ENCODE peak calls at places on chromosome 7, in ten cellular contexts. One of them, this sample, is unnamed.

GRCh38 chr7:88480266-88480665 is 173.6 kb upstream of the STEAP4 start:
- DNase-seq in RPMI8226: no peak
- DNase-seq in NCI-H1694 treated with DMSO at 0.1 percent for 48 hours: no peak
- DNase-seq in astrocyte of the spinal cord: no peak
- DNase-seq in cardiac muscle cell: no peak
- DNase-seq in iPS-NIHi11: no peak
- DNase-seq in H9: no peak
- DNase-seq in fibroblast of the aortic adventitia: no peak
- DNase-seq in activated T-helper 1 cell treated with anti-CD3 and anti-CD28 coated beads, Interleukin-12 subunit alpha, Interleukin-12 subunit beta, Interleukin-2, Interleukin-4 antibody, amounts not matched to agents 30 ng/mL and 10 ng/mL and 1 ng/mL, durations not matched to agents 14 hours and 24 hours and 36 hours: no peak
- DNase-seq in tibial nerve: no peak
- DNase-seq in this sample: no peak

GRCh38 chr7:52287698-52288097 is 747.7 kb upstream of the POM121L12 start:
- DNase-seq in RPMI8226: no peak
- DNase-seq in NCI-H1694 treated with DMSO at 0.1 percent for 48 hours: no peak
- DNase-seq in astrocyte of the spinal cord: no peak
- DNase-seq in cardiac muscle cell: no peak
- DNase-seq in iPS-NIHi11: no peak
- DNase-seq in H9: no peak
- DNase-seq in fibroblast of the aortic adventitia: no peak
- DNase-seq in activated T-helper 1 cell treated with anti-CD3 and anti-CD28 coated beads, Interleukin-12 subunit alpha, Interleukin-12 subunit beta, Interleukin-2, Interleukin-4 antibody, amounts not matched to agents 30 ng/mL and 10 ng/mL and 1 ng/mL, durations not matched to agents 14 hours and 24 hours and 36 hours: no peak
- DNase-seq in tibial nerve: no peak
- DNase-seq in this sample: no peak

GRCh38 chr7:123293710-123294109 is 93.9 kb upstream of the SLC13A1 start:
- DNase-seq in RPMI8226: no peak
- DNase-seq in NCI-H1694 treated with DMSO at 0.1 percent for 48 hours: no peak
- DNase-seq in astrocyte of the spinal cord: no peak
- DNase-seq in cardiac muscle cell: no peak
- DNase-seq in iPS-NIHi11: no peak
- DNase-seq in H9: no peak
- DNase-seq in fibroblast of the aortic adventitia: no peak
- DNase-seq in activated T-helper 1 cell treated with anti-CD3 and anti-CD28 coated beads, Interleukin-12 subunit alpha, Interleukin-12 subunit beta, Interleukin-2, Interleukin-4 antibody, amounts not matched to agents 30 ng/mL and 10 ng/mL and 1 ng/mL, durations not matched to agents 14 hours and 24 hours and 36 hours: no peak
- DNase-seq in tibial nerve: no peak
- DNase-seq in this sample: no peak

GRCh38 chr7:39741942-39742623 is 118.7 kb downstream of the RALA start:
- DNase-seq in RPMI8226: peak
- DNase-seq in NCI-H1694 treated with DMSO at 0.1 percent for 48 hours: no peak
- DNase-seq in astrocyte of the spinal cord: peak
- DNase-seq in cardiac muscle cell: peak
- DNase-seq in iPS-NIHi11: peak
- DNase-seq in H9: peak
- DNase-seq in fibroblast of the aortic adventitia: peak
- DNase-seq in activated T-helper 1 cell treated with anti-CD3 and anti-CD28 coated beads, Interleukin-12 subunit alpha, Interleukin-12 subunit beta, Interleukin-2, Interleukin-4 antibody, amounts not matched to agents 30 ng/mL and 10 ng/mL and 1 ng/mL, durations not matched to agents 14 hours and 24 hours and 36 hours: peak
- DNase-seq in tibial nerve: no peak
- DNase-seq in this sample: no peak

GRCh38 chr7:3154881-3155494 is 111.3 kb upstream of the CARD11 start:
- DNase-seq in RPMI8226: peak
- DNase-seq in NCI-H1694 treated with DMSO at 0.1 percent for 48 hours: peak
- DNase-seq in astrocyte of the spinal cord: peak
- DNase-seq in cardiac muscle cell: peak
- DNase-seq in iPS-NIHi11: peak
- DNase-seq in H9: no peak
- DNase-seq in fibroblast of the aortic adventitia: peak
- DNase-seq in activated T-helper 1 cell treated with anti-CD3 and anti-CD28 coated beads, Interleukin-12 subunit alpha, Interleukin-12 subunit beta, Interleukin-2, Interleukin-4 antibody, amounts not matched to agents 30 ng/mL and 10 ng/mL and 1 ng/mL, durations not matched to agents 14 hours and 24 hours and 36 hours: peak
- DNase-seq in tibial nerve: peak
- DNase-seq in this sample: no peak

GRCh38 chr7:14332155-14332554 is 342.7 kb upstream of the ETV1 start:
- DNase-seq in RPMI8226: no peak
- DNase-seq in NCI-H1694 treated with DMSO at 0.1 percent for 48 hours: no peak
- DNase-seq in astrocyte of the spinal cord: peak
- DNase-seq in cardiac muscle cell: no peak
- DNase-seq in iPS-NIHi11: no peak
- DNase-seq in H9: no peak
- DNase-seq in fibroblast of the aortic adventitia: peak
- DNase-seq in activated T-helper 1 cell treated with anti-CD3 and anti-CD28 coated beads, Interleukin-12 subunit alpha, Interleukin-12 subunit beta, Interleukin-2, Interleukin-4 antibody, amounts not matched to agents 30 ng/mL and 10 ng/mL and 1 ng/mL, durations not matched to agents 14 hours and 24 hours and 36 hours: no peak
- DNase-seq in tibial nerve: no peak
- DNase-seq in this sample: peak

GRCh38 chr7:13115157-13115772 is 427.8 kb downstream of the ARL4A start:
- DNase-seq in RPMI8226: no peak
- DNase-seq in NCI-H1694 treated with DMSO at 0.1 percent for 48 hours: no peak
- DNase-seq in astrocyte of the spinal cord: peak
- DNase-seq in cardiac muscle cell: peak
- DNase-seq in iPS-NIHi11: peak
- DNase-seq in H9: no peak
- DNase-seq in fibroblast of the aortic adventitia: peak
- DNase-seq in activated T-helper 1 cell treated with anti-CD3 and anti-CD28 coated beads, Interleukin-12 subunit alpha, Interleukin-12 subunit beta, Interleukin-2, Interleukin-4 antibody, amounts not matched to agents 30 ng/mL and 10 ng/mL and 1 ng/mL, durations not matched to agents 14 hours and 24 hours and 36 hours: no peak
- DNase-seq in tibial nerve: no peak
- DNase-seq in this sample: no peak

GRCh38 chr7:27154901-27155815 is 1.3 kb downstream of the HOXA7 start:
- DNase-seq in RPMI8226: no peak
- DNase-seq in NCI-H1694 treated with DMSO at 0.1 percent for 48 hours: no peak
- DNase-seq in astrocyte of the spinal cord: peak
- DNase-seq in cardiac muscle cell: no peak
- DNase-seq in iPS-NIHi11: no peak
- DNase-seq in H9: no peak
- DNase-seq in fibroblast of the aortic adventitia: no peak
- DNase-seq in activated T-helper 1 cell treated with anti-CD3 and anti-CD28 coated beads, Interleukin-12 subunit alpha, Interleukin-12 subunit beta, Interleukin-2, Interleukin-4 antibody, amounts not matched to agents 30 ng/mL and 10 ng/mL and 1 ng/mL, durations not matched to agents 14 hours and 24 hours and 36 hours: no peak
- DNase-seq in tibial nerve: no peak
- DNase-seq in this sample: no peak

GRCh38 chr7:2873686-2874551 is 29.8 kb upstream of the GNA12 start:
- DNase-seq in RPMI8226: peak
- DNase-seq in NCI-H1694 treated with DMSO at 0.1 percent for 48 hours: peak
- DNase-seq in astrocyte of the spinal cord: peak
- DNase-seq in cardiac muscle cell: no peak
- DNase-seq in iPS-NIHi11: peak
- DNase-seq in H9: peak
- DNase-seq in fibroblast of the aortic adventitia: peak
- DNase-seq in activated T-helper 1 cell treated with anti-CD3 and anti-CD28 coated beads, Interleukin-12 subunit alpha, Interleukin-12 subunit beta, Interleukin-2, Interleukin-4 antibody, amounts not matched to agents 30 ng/mL and 10 ng/mL and 1 ng/mL, durations not matched to agents 14 hours and 24 hours and 36 hours: no peak
- DNase-seq in tibial nerve: no peak
- DNase-seq in this sample: peak

GRCh38 chr7:155584763-155585531 is 38.6 kb upstream of the CNPY1 start:
- DNase-seq in RPMI8226: peak
- DNase-seq in NCI-H1694 treated with DMSO at 0.1 percent for 48 hours: peak
- DNase-seq in astrocyte of the spinal cord: no peak
- DNase-seq in cardiac muscle cell: no peak
- DNase-seq in iPS-NIHi11: peak
- DNase-seq in H9: no peak
- DNase-seq in fibroblast of the aortic adventitia: peak
- DNase-seq in activated T-helper 1 cell treated with anti-CD3 and anti-CD28 coated beads, Interleukin-12 subunit alpha, Interleukin-12 subunit beta, Interleukin-2, Interleukin-4 antibody, amounts not matched to agents 30 ng/mL and 10 ng/mL and 1 ng/mL, durations not matched to agents 14 hours and 24 hours and 36 hours: no peak
- DNase-seq in tibial nerve: peak
- DNase-seq in this sample: no peak

GRCh38 chr7:71132521-71133231 is 732 bp downstream of the GALNT17 start:
- DNase-seq in RPMI8226: peak
- DNase-seq in NCI-H1694 treated with DMSO at 0.1 percent for 48 hours: no peak
- DNase-seq in astrocyte of the spinal cord: peak
- DNase-seq in cardiac muscle cell: peak
- DNase-seq in iPS-NIHi11: peak
- DNase-seq in H9: no peak
- DNase-seq in fibroblast of the aortic adventitia: no peak
- DNase-seq in activated T-helper 1 cell treated with anti-CD3 and anti-CD28 coated beads, Interleukin-12 subunit alpha, Interleukin-12 subunit beta, Interleukin-2, Interleukin-4 antibody, amounts not matched to agents 30 ng/mL and 10 ng/mL and 1 ng/mL, durations not matched to agents 14 hours and 24 hours and 36 hours: no peak
- DNase-seq in tibial nerve: no peak
- DNase-seq in this sample: no peak

GRCh38 chr7:158702196-158702595 is 2.4 kb downstream of the NCAPG2 start:
- DNase-seq in RPMI8226: no peak
- DNase-seq in NCI-H1694 treated with DMSO at 0.1 percent for 48 hours: no peak
- DNase-seq in astrocyte of the spinal cord: no peak
- DNase-seq in cardiac muscle cell: no peak
- DNase-seq in iPS-NIHi11: peak
- DNase-seq in H9: peak
- DNase-seq in fibroblast of the aortic adventitia: no peak
- DNase-seq in activated T-helper 1 cell treated with anti-CD3 and anti-CD28 coated beads, Interleukin-12 subunit alpha, Interleukin-12 subunit beta, Interleukin-2, Interleukin-4 antibody, amounts not matched to agents 30 ng/mL and 10 ng/mL and 1 ng/mL, durations not matched to agents 14 hours and 24 hours and 36 hours: no peak
- DNase-seq in tibial nerve: no peak
- DNase-seq in this sample: no peak

GRCh38 chr7:150781016-150781415 is 19.1 kb downstream of the TMEM176B start:
- DNase-seq in RPMI8226: no peak
- DNase-seq in NCI-H1694 treated with DMSO at 0.1 percent for 48 hours: no peak
- DNase-seq in astrocyte of the spinal cord: no peak
- DNase-seq in cardiac muscle cell: no peak
- DNase-seq in iPS-NIHi11: no peak
- DNase-seq in H9: no peak
- DNase-seq in fibroblast of the aortic adventitia: peak
- DNase-seq in activated T-helper 1 cell treated with anti-CD3 and anti-CD28 coated beads, Interleukin-12 subunit alpha, Interleukin-12 subunit beta, Interleukin-2, Interleukin-4 antibody, amounts not matched to agents 30 ng/mL and 10 ng/mL and 1 ng/mL, durations not matched to agents 14 hours and 24 hours and 36 hours: no peak
- DNase-seq in tibial nerve: peak
- DNase-seq in this sample: peak

GRCh38 chr7:105759670-105760548 is 116.5 kb downstream of the ATXN7L1 start:
- DNase-seq in RPMI8226: peak
- DNase-seq in NCI-H1694 treated with DMSO at 0.1 percent for 48 hours: peak
- DNase-seq in astrocyte of the spinal cord: peak
- DNase-seq in cardiac muscle cell: peak
- DNase-seq in iPS-NIHi11: peak
- DNase-seq in H9: no peak
- DNase-seq in fibroblast of the aortic adventitia: peak
- DNase-seq in activated T-helper 1 cell treated with anti-CD3 and anti-CD28 coated beads, Interleukin-12 subunit alpha, Interleukin-12 subunit beta, Interleukin-2, Interleukin-4 antibody, amounts not matched to agents 30 ng/mL and 10 ng/mL and 1 ng/mL, durations not matched to agents 14 hours and 24 hours and 36 hours: no peak
- DNase-seq in tibial nerve: peak
- DNase-seq in this sample: peak

GRCh38 chr7:153381275-153382119 is 621.9 kb downstream of the ACTR3B start:
- DNase-seq in RPMI8226: peak
- DNase-seq in NCI-H1694 treated with DMSO at 0.1 percent for 48 hours: peak
- DNase-seq in astrocyte of the spinal cord: no peak
- DNase-seq in cardiac muscle cell: peak
- DNase-seq in iPS-NIHi11: peak
- DNase-seq in H9: peak
- DNase-seq in fibroblast of the aortic adventitia: no peak
- DNase-seq in activated T-helper 1 cell treated with anti-CD3 and anti-CD28 coated beads, Interleukin-12 subunit alpha, Interleukin-12 subunit beta, Interleukin-2, Interleukin-4 antibody, amounts not matched to agents 30 ng/mL and 10 ng/mL and 1 ng/mL, durations not matched to agents 14 hours and 24 hours and 36 hours: no peak
- DNase-seq in tibial nerve: peak
- DNase-seq in this sample: no peak

GRCh38 chr7:36784991-36785940 is 61.0 kb upstream of the AOAH start:
- DNase-seq in RPMI8226: no peak
- DNase-seq in NCI-H1694 treated with DMSO at 0.1 percent for 48 hours: no peak
- DNase-seq in astrocyte of the spinal cord: no peak
- DNase-seq in cardiac muscle cell: no peak
- DNase-seq in iPS-NIHi11: no peak
- DNase-seq in H9: no peak
- DNase-seq in fibroblast of the aortic adventitia: no peak
- DNase-seq in activated T-helper 1 cell treated with anti-CD3 and anti-CD28 coated beads, Interleukin-12 subunit alpha, Interleukin-12 subunit beta, Interleukin-2, Interleukin-4 antibody, amounts not matched to agents 30 ng/mL and 10 ng/mL and 1 ng/mL, durations not matched to agents 14 hours and 24 hours and 36 hours: peak
- DNase-seq in tibial nerve: peak
- DNase-seq in this sample: no peak

GRCh38 chr7:7207876-7208275 is 25.5 kb downstream of the C1GALT1 start:
- DNase-seq in RPMI8226: no peak
- DNase-seq in NCI-H1694 treated with DMSO at 0.1 percent for 48 hours: no peak
- DNase-seq in astrocyte of the spinal cord: no peak
- DNase-seq in cardiac muscle cell: no peak
- DNase-seq in iPS-NIHi11: no peak
- DNase-seq in H9: no peak
- DNase-seq in fibroblast of the aortic adventitia: no peak
- DNase-seq in activated T-helper 1 cell treated with anti-CD3 and anti-CD28 coated beads, Interleukin-12 subunit alpha, Interleukin-12 subunit beta, Interleukin-2, Interleukin-4 antibody, amounts not matched to agents 30 ng/mL and 10 ng/mL and 1 ng/mL, durations not matched to agents 14 hours and 24 hours and 36 hours: no peak
- DNase-seq in tibial nerve: no peak
- DNase-seq in this sample: no peak

GRCh38 chr7:46153951-46154787 is 233.1 kb upstream of the IGFBP3 start:
- DNase-seq in RPMI8226: peak
- DNase-seq in NCI-H1694 treated with DMSO at 0.1 percent for 48 hours: no peak
- DNase-seq in astrocyte of the spinal cord: no peak
- DNase-seq in cardiac muscle cell: no peak
- DNase-seq in iPS-NIHi11: no peak
- DNase-seq in H9: no peak
- DNase-seq in fibroblast of the aortic adventitia: no peak
- DNase-seq in activated T-helper 1 cell treated with anti-CD3 and anti-CD28 coated beads, Interleukin-12 subunit alpha, Interleukin-12 subunit beta, Interleukin-2, Interleukin-4 antibody, amounts not matched to agents 30 ng/mL and 10 ng/mL and 1 ng/mL, durations not matched to agents 14 hours and 24 hours and 36 hours: no peak
- DNase-seq in tibial nerve: no peak
- DNase-seq in this sample: no peak

GRCh38 chr7:93933190-93933589 is 11.7 kb downstream of the GNG11 start:
- DNase-seq in RPMI8226: no peak
- DNase-seq in NCI-H1694 treated with DMSO at 0.1 percent for 48 hours: no peak
- DNase-seq in astrocyte of the spinal cord: peak
- DNase-seq in cardiac muscle cell: no peak
- DNase-seq in iPS-NIHi11: no peak
- DNase-seq in H9: no peak
- DNase-seq in fibroblast of the aortic adventitia: no peak
- DNase-seq in activated T-helper 1 cell treated with anti-CD3 and anti-CD28 coated beads, Interleukin-12 subunit alpha, Interleukin-12 subunit beta, Interleukin-2, Interleukin-4 antibody, amounts not matched to agents 30 ng/mL and 10 ng/mL and 1 ng/mL, durations not matched to agents 14 hours and 24 hours and 36 hours: no peak
- DNase-seq in tibial nerve: no peak
- DNase-seq in this sample: no peak

GRCh38 chr7:610141-610530 is 90.5 kb upstream of the PDGFA start:
- DNase-seq in RPMI8226: no peak
- DNase-seq in NCI-H1694 treated with DMSO at 0.1 percent for 48 hours: no peak
- DNase-seq in astrocyte of the spinal cord: no peak
- DNase-seq in cardiac muscle cell: no peak
- DNase-seq in iPS-NIHi11: no peak
- DNase-seq in H9: no peak
- DNase-seq in fibroblast of the aortic adventitia: no peak
- DNase-seq in activated T-helper 1 cell treated with anti-CD3 and anti-CD28 coated beads, Interleukin-12 subunit alpha, Interleukin-12 subunit beta, Interleukin-2, Interleukin-4 antibody, amounts not matched to agents 30 ng/mL and 10 ng/mL and 1 ng/mL, durations not matched to agents 14 hours and 24 hours and 36 hours: no peak
- DNase-seq in tibial nerve: no peak
- DNase-seq in this sample: no peak

GRCh38 chr7:151018421-151019129 is 5.7 kb downstream of the ATG9B start:
- DNase-seq in RPMI8226: peak
- DNase-seq in NCI-H1694 treated with DMSO at 0.1 percent for 48 hours: no peak
- DNase-seq in astrocyte of the spinal cord: peak
- DNase-seq in cardiac muscle cell: peak
- DNase-seq in iPS-NIHi11: peak
- DNase-seq in H9: peak
- DNase-seq in fibroblast of the aortic adventitia: no peak
- DNase-seq in activated T-helper 1 cell treated with anti-CD3 and anti-CD28 coated beads, Interleukin-12 subunit alpha, Interleukin-12 subunit beta, Interleukin-2, Interleukin-4 antibody, amounts not matched to agents 30 ng/mL and 10 ng/mL and 1 ng/mL, durations not matched to agents 14 hours and 24 hours and 36 hours: no peak
- DNase-seq in tibial nerve: no peak
- DNase-seq in this sample: no peak

GRCh38 chr7:45890902-45891461 is 2.7 kb downstream of the IGFBP1 start:
- DNase-seq in RPMI8226: peak
- DNase-seq in NCI-H1694 treated with DMSO at 0.1 percent for 48 hours: no peak
- DNase-seq in astrocyte of the spinal cord: peak
- DNase-seq in cardiac muscle cell: peak
- DNase-seq in iPS-NIHi11: no peak
- DNase-seq in H9: no peak
- DNase-seq in fibroblast of the aortic adventitia: peak
- DNase-seq in activated T-helper 1 cell treated with anti-CD3 and anti-CD28 coated beads, Interleukin-12 subunit alpha, Interleukin-12 subunit beta, Interleukin-2, Interleukin-4 antibody, amounts not matched to agents 30 ng/mL and 10 ng/mL and 1 ng/mL, durations not matched to agents 14 hours and 24 hours and 36 hours: no peak
- DNase-seq in tibial nerve: peak
- DNase-seq in this sample: no peak

This sample was measured in non-pigmented ciliary epithelial cell.